ENCODE peak calls at places on chromosomes 3 and 15, in six cellular contexts. X, O, D, S, I and V are unnamed samples.
A peak's percentile ranks its signal among the peaks of the same experiment; 100 is the strongest.

GRCh38 chr3:129608936-129609590 is 2.6 kb upstream of the PLXND1 start:
- DNase-seq in X (no peak), O (no peak), D (no peak), S (no peak), I (no peak), V (no peak)

GRCh38 chr15:100692259-100692658 is 89.9 kb downstream of the ASB7 start:
- DNase-seq in X (no peak), O (no peak), D (no peak), S (no peak), I (no peak), V (no peak)

GRCh38 chr15:74978077-74978476 is 17.3 kb upstream of the SCAMP5 start:
- DNase-seq in X (no peak), O (no peak), D (no peak), S (no peak), I (no peak), V (no peak)

GRCh38 chr3:101518421-101518871 is 5.4 kb upstream of the SENP7 start:
- DNase-seq in X (no peak), O (no peak), D (peak; percentile 92), S (peak; percentile 75), I (peak; percentile 92), V (peak; percentile 60)

GRCh38 chr3:24273491-24273890 is 221.2 kb downstream of the THRB start:
- DNase-seq in X (no peak), O (no peak), D (no peak), S (no peak), I (no peak), V (no peak)

GRCh38 chr15:63506537-63507035 is 2.2 kb downstream of the USP3 start:
- DNase-seq in X (no peak), O (no peak), D (no peak), S (no peak), I (no peak), V (no peak)

GRCh38 chr3:188526057-188526456 is 372.1 kb downstream of the LPP start:
- DNase-seq in X (no peak), O (peak; percentile 72), D (no peak), S (no peak), I (no peak), V (no peak)

GRCh38 chr3:186102687-186103086 is 6.2 kb downstream of the ETV5 start:
- DNase-seq in X (no peak), O (no peak), D (no peak), S (no peak), I (no peak), V (no peak)

GRCh38 chr3:70273492-70273891 is 38.9 kb downstream of the MDFIC2 start:
- DNase-seq in X (peak; percentile 29), O (no peak), D (no peak), S (no peak), I (no peak), V (no peak)

GRCh38 chr3:87269723-87270122 is 6.7 kb downstream of the POU1F1 start:
- DNase-seq in X (no peak), O (no peak), D (no peak), S (no peak), I (no peak), V (no peak)

GRCh38 chr3:37661615-37662306 is 199.9 kb upstream of the CTDSPL start:
- DNase-seq in X (no peak), O (peak; percentile 54), D (no peak), S (no peak), I (no peak), V (no peak)

GRCh38 chr15:71239592-71240364 is 124.5 kb downstream of the THSD4 start:
- DNase-seq in X (peak; percentile 37), O (no peak), D (no peak), S (no peak), I (no peak), V (no peak)